ENCODE peak calls at places on chromosomes 12 and 14, in ten cellular contexts. A is CD8-positive, alpha-beta memory T cell; H is astrocyte; Y is psoas muscle; G is mesendoderm; M is uterus; U is IMR-90; F is Panc1; X is suprapubic skin; V is ovary. C is an unnamed sample. For H3K4me1, the result is how much of the 10 kb centered on the place peaks cover.

GRCh38 chr14:95222870-95223398 is 65.6 kb upstream of the DICER1 start:
- DNase-seq in A (no peak), H (peak), Y (no peak), G (no peak), M (no peak), U (peak), F (no peak), X (no peak), V (no peak), C (no peak)

GRCh38 chr12:121578230-121579189 is 2.3 kb downstream of the KDM2B start:
- DNase-seq in A (no peak), H (no peak), Y (peak), G (peak), M (peak), U (peak), F (no peak), X (no peak), V (peak), C (no peak)

GRCh38 chr12:80716711-80717469 is at the start of gene MYF5:
- DNase-seq in A (no peak), H (no peak), Y (peak), G (no peak), M (no peak), U (no peak), F (no peak), X (no peak), V (no peak), C (no peak)

GRCh38 chr14:106185837-106186233 is 659.5 kb downstream of the TMEM121 start:
- DNase-seq in A (peak), H (no peak), Y (no peak), G (no peak), M (no peak), U (no peak), F (no peak), X (no peak), V (no peak), C (peak)

GRCh38 chr12:54439521-54440255 is 20.6 kb upstream of the ITGA5 start:
- DNase-seq in A (no peak), H (peak), Y (no peak), G (peak), M (no peak), U (peak), F (no peak), X (no peak), V (no peak), C (peak)

GRCh38 chr12:94098466-94098865 is 49.9 kb upstream of the PLXNC1 start:
- DNase-seq in A (no peak), H (peak), Y (no peak), G (peak), M (no peak), U (peak), F (no peak), X (no peak), V (no peak), C (no peak)

GRCh38 chr12:40692617-40693502 is 621 bp downstream of the CNTN1 start:
- DNase-seq in A (no peak), H (no peak), Y (peak), G (peak), M (peak), U (no peak), F (no peak), X (peak), V (peak), C (peak)

GRCh38 chr12:26699237-26699636 is 133.8 kb downstream of the ITPR2 start:
- DNase-seq in A (no peak), H (no peak), Y (no peak), G (no peak), M (no peak), U (peak), F (no peak), X (no peak), V (no peak), C (no peak)

GRCh38 chr12:111437816-111438454 is 32.2 kb downstream of the SH2B3 start:
- DNase-seq in A (no peak), H (peak), Y (no peak), G (peak), M (no peak), U (peak), F (no peak), X (no peak), V (no peak), C (peak)

GRCh38 chr14:77140343-77140936 is 1.2 kb downstream of the ZDHHC22 start:
- DNase-seq in A (no peak), H (no peak), Y (no peak), G (no peak), M (no peak), U (no peak), F (no peak), X (no peak), V (no peak), C (peak)

GRCh38 chr14:66088661-66089060 is 397.5 kb upstream of the CCDC196 start:
- DNase-seq in A (no peak), H (no peak), Y (no peak), G (no peak), M (no peak), U (no peak), F (no peak), X (no peak), V (no peak), C (peak)

GRCh38 chr12:11621797-11622423 is 27.6 kb upstream of the ETV6 start:
- DNase-seq in A (no peak), H (no peak), Y (no peak), G (peak), M (no peak), U (no peak), F (no peak), X (no peak), V (no peak), C (peak)

GRCh38 chr14:95490727-95491451 is 25.6 kb downstream of the SYNE3 start:
- DNase-seq in A (no peak), H (no peak), Y (no peak), G (no peak), M (peak), U (no peak), F (no peak), X (no peak), V (no peak), C (no peak)

GRCh38 chr14:102930753-102931579 is 8.5 kb downstream of the AMN start:
- DNase-seq in A (no peak), H (peak), Y (peak), G (no peak), M (no peak), U (peak), F (no peak), X (no peak), V (no peak), C (no peak)

GRCh38 chr12:12091977-12092663 is 21.4 kb downstream of the BCL2L14 start:
- DNase-seq in A (no peak), H (no peak), Y (no peak), G (no peak), M (no peak), U (no peak), F (no peak), X (no peak), V (no peak), C (peak)

GRCh38 chr12:45216983-45217485 is 1.1 kb downstream of the ANO6 start:
- DNase-seq in A (no peak), H (no peak), Y (no peak), G (no peak), M (no peak), U (no peak), F (no peak), X (no peak), V (no peak), C (no peak)

GRCh38 chr12:117643971-117644370 is 282.5 kb upstream of the NOS1 start:
- DNase-seq in A (no peak), H (no peak), Y (no peak), G (peak), M (no peak), U (no peak), F (no peak), X (no peak), V (no peak), C (no peak)

GRCh38 chr12:117649796-117650195 is 288.4 kb upstream of the NOS1 start:
- DNase-seq in A (no peak), H (no peak), Y (no peak), G (no peak), M (no peak), U (no peak), F (no peak), X (no peak), V (no peak), C (no peak)

GRCh38 chr12:117646595-117646994 is 285.2 kb upstream of the NOS1 start:
- DNase-seq in A (no peak), H (no peak), Y (no peak), G (no peak), M (no peak), U (no peak), F (no peak), X (no peak), V (no peak), C (no peak)

GRCh38 chr12:117641885-117642284 is 280.5 kb upstream of the NOS1 start:
- DNase-seq in A (no peak), H (no peak), Y (no peak), G (no peak), M (no peak), U (no peak), F (no peak), X (no peak), V (no peak), C (no peak)

DNA sequence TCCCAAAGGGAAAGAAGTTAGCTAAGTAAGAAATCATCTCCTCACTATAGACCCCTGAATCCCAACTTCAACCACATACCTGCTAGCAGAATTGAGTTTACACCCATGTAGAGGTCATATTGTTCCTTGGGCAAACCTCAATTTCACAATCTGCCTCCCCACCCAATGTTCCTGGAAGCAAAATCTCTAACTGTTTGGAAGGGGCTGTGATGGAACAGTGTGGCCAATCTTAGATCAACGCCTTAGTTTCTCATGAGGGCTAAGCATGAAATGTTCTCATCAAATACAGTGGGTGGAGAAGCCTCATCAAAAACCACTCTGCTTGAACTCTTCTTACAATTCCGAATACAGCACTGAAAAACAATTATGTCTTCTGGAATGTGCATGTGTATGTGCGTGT is 284.0 kb upstream of the NOS1 start:
- DNase-seq in A (no peak), H (no peak), Y (no peak), G (no peak), M (no peak), U (no peak), F (no peak), X (no peak), V (no peak), C (no peak)
- H3K4me1 ChIP-seq in A (under half), H (under half), Y (under half), G (under half), M (under half), U (under half), F (under half), X (under half), V (under half), C (under half)

DNA sequence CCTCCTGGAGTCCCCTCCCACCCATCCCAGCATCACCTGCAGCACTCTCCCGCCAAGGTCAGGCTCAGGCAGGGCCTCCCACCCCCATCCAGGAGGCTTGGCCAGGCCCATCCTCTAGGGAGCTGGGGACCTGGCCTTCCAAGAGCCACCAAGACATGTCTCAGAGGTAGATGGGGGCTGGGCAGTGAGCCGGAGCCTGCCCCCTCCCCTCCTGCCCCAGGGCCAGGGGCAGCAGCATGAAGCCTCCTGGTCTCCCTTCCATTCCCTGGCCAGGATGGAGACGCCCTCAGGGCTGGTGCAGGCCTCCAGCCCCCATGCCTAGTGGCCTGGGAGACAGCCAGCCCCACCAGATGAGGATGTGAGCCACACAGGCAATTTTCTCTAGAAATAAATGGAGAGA is 69.3 kb upstream of the C14orf180 start:
- DNase-seq in A (no peak), H (no peak), Y (no peak), G (peak), M (no peak), U (no peak), F (no peak), X (no peak), V (no peak), C (no peak)
- H3K4me1 ChIP-seq in A (under half), H (under half), Y (under half), G (under half), M (under half), U (under half), F (under half), X (under half), V (under half), C (under half)

GRCh38 chr12:105332925-105333324 is 2.4 kb downstream of the C12orf75 start:
- DNase-seq in A (no peak), H (no peak), Y (no peak), G (no peak), M (no peak), U (no peak), F (no peak), X (no peak), V (no peak), C (no peak)
- H3K4me1 ChIP-seq in A (half or more), H (under half), Y (under half), G (under half), M (under half), U (under half), F (under half), X (under half), V (under half), C (under half)

GRCh38 chr14:69660344-69661193 is 49.2 kb downstream of the SUSD6 start:
- DNase-seq in A (no peak), H (no peak), Y (no peak), G (no peak), M (no peak), U (no peak), F (no peak), X (no peak), V (no peak), C (no peak)
- H3K4me1 ChIP-seq in A (under half), H (under half), Y (half or more), G (under half), M (under half), U (under half), F (under half), X (half or more), V (under half), C (under half)

DNA sequence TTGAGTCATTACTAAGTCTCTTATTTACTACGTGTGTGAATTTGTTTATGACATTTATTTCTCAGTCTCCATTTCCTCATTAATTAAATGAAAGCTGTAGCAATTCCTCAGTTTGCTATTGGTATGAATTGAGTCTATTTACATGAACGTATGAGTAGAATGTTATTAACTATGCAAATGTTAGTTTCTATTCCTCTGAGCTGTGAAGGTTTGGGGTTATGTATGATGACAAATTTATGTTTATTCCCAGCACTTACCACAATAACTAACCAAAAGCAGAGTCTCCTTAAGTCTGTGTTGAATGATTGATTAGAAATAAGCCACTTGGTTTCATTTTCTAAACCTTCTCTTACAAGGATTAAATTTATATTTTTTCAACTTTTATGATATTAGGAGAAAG is 1340.9 kb downstream of the FSCB start:
- DNase-seq in A (no peak), H (no peak), Y (no peak), G (no peak), M (no peak), U (no peak), F (no peak), X (no peak), V (no peak), C (no peak)
- H3K4me1 ChIP-seq in A (under half), H (under half), Y (under half), G (under half), M (under half), U (under half), F (under half), X (under half), V (under half), C (under half)

C was measured in A673.